ENCODE peak calls at places on chromosomes 6 and 20, in four cellular contexts. I is aorta, L is bronchial epithelial cell, H is hepatocyte. W is an unnamed sample. For H3K27me3, the result is how much of the 10 kb centered on the place peaks cover.

GRCh38 chr6:30763155-30763617 is 18.8 kb upstream of the IER3 start:
- DNase-seq in I (no peak), L (no peak), H (peak), W (no peak)

GRCh38 chr6:3913077-3913957 is 64.1 kb downstream of the FAM50B start:
- DNase-seq in I (no peak), L (peak), H (peak), W (no peak)

GRCh38 chr20:57698191-57698866 is 11.5 kb downstream of the PMEPA1 start:
- DNase-seq in I (no peak), L (peak), H (peak), W (no peak)

GRCh38 chr20:51326241-51326819 is 216.2 kb downstream of the NFATC2 start:
- DNase-seq in I (no peak), L (peak), H (peak), W (no peak)

GRCh38 chr6:2947424-2947823 is 23.9 kb downstream of the SERPINB6 start:
- DNase-seq in I (no peak), L (no peak), H (no peak), W (no peak)

GRCh38 chr20:14336667-14337066 is 745 bp downstream of the FLRT3 start:
- DNase-seq in I (no peak), L (no peak), H (peak), W (no peak)

GRCh38 chr6:25603251-25603650 is 48.8 kb upstream of the SCGN start:
- DNase-seq in I (no peak), L (no peak), H (no peak), W (no peak)

GRCh38 chr6:157770946-157771345 is 52.1 kb upstream of the SNX9 start:
- DNase-seq in I (no peak), L (peak), H (no peak), W (no peak)

GRCh38 chr20:56400001-56400640 is 7.7 kb downstream of the CSTF1 start:
- DNase-seq in I (no peak), L (peak), H (peak), W (peak)

GRCh38 chr6:87481936-87482335 is 9.2 kb downstream of the SLC35A1 start:
- DNase-seq in I (no peak), L (no peak), H (no peak), W (no peak)

GRCh38 chr6:35929601-35930000 is 8.7 kb upstream of the SRPK1 start:
- DNase-seq in I (no peak), L (no peak), H (no peak), W (no peak)

GRCh38 chr20:24651171-24651972 is 181.9 kb downstream of the SYNDIG1 start:
- DNase-seq in I (no peak), L (peak), H (no peak), W (no peak)

GRCh38 chr20:2252419-2253060 is 43.3 kb upstream of the TGM3 start:
- DNase-seq in I (no peak), L (no peak), H (no peak), W (no peak)

GRCh38 chr20:14536738-14537137 is 199.3 kb upstream of the FLRT3 start:
- DNase-seq in I (no peak), L (peak), H (no peak), W (no peak)

GRCh38 chr6:170506446-170506845 is 46.7 kb downstream of the PSMB1 start:
- DNase-seq in I (no peak), L (no peak), H (no peak), W (no peak)

GRCh38 chr6:100464162-100464851 is 414 bp downstream of the SIM1 start:
- DNase-seq in I (no peak), L (no peak), H (no peak), W (no peak)

GRCh38 chr20:48482790-48483189 is 345.0 kb downstream of the PREX1 start:
- DNase-seq in I (no peak), L (no peak), H (no peak), W (no peak)

GRCh38 chr6:53119772-53120409 is 28.8 kb downstream of the GCM1 start:
- DNase-seq in I (no peak), L (peak), H (peak), W (no peak)

GRCh38 chr6:149217466-149217888 is 100.0 kb upstream of the TAB2 start:
- DNase-seq in I (no peak), L (no peak), H (no peak), W (no peak)

DNA sequence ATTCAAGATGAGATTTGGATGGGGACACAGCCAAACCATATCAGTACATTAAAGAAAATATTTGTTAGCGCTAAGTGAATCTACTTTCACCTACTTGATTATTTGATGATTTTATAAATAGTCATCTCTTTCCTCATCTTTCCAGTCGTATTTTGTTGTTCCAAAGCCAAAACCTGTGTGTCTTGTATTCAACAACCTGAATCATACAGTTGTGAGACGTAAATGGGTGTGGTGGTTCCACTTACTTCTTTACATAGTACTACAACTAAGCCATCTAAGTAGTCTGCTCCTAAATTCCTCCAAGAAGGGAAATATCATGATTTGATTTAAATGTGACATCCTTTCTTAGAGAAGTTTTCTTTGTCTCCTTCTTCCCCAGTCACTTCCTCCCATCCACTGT is 132.8 kb downstream of the ESR1 start:
- DNase-seq in I (no peak), L (peak), H (no peak), W (no peak)
- H3K27me3 ChIP-seq in I (under half), L (under half), H (under half), W (under half)

GRCh38 chr6:151806757-151807512 is 547 bp upstream of the ESR1 start:
- DNase-seq in I (no peak), L (no peak), H (peak), W (no peak)

GRCh38 chr6:151803743-151804142 is 3.7 kb upstream of the ESR1 start:
- DNase-seq in I (no peak), L (no peak), H (no peak), W (no peak)

GRCh38 chr6:151807513-151808330 is at the start of gene ESR1:
- DNase-seq in I (peak), L (peak), H (peak), W (no peak)

GRCh38 chr6:151804585-151805285 is 2.7 kb upstream of the ESR1 start:
- DNase-seq in I (no peak), L (no peak), H (no peak), W (no peak)

DNA sequence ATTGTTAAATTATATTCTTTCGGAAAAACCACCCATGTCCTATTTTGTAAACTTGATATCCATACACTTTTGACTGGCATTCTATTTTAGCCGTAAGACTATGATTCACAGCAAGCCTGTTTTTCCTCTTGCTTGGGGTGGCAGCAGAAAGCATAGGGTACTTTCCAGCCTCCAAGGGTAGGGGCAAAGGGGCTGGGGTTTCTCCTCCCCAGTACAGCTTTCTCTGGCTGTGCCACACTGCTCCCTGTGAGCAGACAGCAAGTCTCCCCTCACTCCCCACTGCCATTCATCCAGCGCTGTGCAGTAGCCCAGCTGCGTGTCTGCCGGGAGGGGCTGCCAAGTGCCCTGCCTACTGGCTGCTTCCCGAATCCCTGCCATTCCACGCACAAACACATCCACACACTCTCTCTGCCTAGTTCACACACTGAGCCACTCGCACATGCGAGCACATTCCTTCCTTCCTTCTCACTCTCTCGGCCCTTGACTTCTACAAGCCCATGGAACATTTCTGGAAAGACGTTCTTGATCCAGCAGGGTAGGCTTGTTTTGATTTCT is 2.1 kb upstream of the ESR1 start:
- DNase-seq in I (peak), L (no peak), H (no peak), W (no peak)
- H3K4me3 ChIP-seq in I (no peak), L (no peak), H (no peak), W (no peak)

DNA sequence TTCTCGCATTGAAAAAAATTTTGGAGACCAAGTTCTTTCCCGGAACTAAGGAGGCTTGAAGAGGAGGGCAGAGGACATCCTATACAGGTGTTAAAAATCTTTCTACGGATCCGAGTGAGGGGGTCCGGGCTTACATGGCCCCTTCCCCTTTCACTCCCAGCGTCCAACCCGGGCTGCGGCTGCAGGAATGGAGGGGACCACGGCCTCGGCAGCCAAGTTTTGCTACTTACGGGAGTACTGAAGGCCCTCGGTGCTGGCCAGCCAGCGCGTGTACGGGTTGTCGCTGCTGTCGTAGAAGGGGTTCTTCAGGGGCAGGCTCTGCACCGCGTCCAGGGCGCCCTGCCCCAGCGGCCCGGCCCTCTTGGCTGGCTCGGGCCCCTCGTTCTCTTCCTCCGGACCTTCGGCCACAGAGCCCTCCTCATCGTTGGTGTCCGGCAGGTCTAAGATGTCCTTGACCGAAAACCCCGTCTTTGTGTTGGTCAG is 642 bp downstream of the NKX2-2 start:
- DNase-seq in I (no peak), L (no peak), H (no peak), W (no peak)
- H3K27me3 ChIP-seq in I (under half), L (half or more), H (half or more), W (under half)

GRCh38 chr6:22943331-22943730 is 374.0 kb downstream of the HDGFL1 start:
- DNase-seq in I (no peak), L (no peak), H (no peak), W (no peak)

DNA sequence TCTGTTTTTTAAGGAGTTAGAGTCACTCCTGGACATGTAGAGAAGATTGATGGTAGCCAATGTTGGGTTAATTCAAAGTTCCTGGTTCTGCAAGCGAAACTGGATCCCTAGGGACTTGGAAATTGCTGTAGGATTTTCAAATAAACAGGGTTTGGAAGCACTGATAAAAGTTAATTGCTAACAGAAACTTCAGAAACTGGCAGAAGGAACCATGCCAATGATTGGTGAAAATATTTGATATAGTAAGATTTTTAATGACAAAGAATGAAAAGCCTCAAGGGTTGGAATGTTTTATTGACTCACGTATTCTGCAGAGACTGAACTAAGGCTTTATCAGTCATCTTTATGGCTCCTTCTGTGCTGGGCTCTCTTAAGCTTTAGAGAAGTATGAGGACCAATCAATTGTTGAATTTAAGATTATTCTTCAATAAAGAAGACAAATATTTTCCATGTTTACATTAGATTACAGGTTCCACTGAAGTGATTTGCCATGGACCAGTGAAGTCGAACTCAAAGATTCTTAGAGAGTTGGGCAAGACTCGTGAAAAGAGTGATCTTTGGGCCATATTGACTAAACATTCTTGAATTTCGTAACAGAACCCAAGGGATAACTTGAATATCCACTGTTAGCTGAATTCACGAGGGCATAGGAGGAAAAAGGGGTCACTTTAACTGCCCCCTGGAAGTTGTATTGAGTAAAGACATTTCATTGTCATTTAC is 371.4 kb downstream of the HDGFL1 start:
- DNase-seq in I (no peak), L (no peak), H (no peak), W (no peak)
- H3K4me3 ChIP-seq in I (no peak), L (no peak), H (no peak), W (no peak)

GRCh38 chr6:161021978-161022743 is 30.6 kb downstream of the MAP3K4 start:
- DNase-seq in I (no peak), L (no peak), H (no peak), W (no peak)

GRCh38 chr6:161021543-161021942 is 30.0 kb downstream of the MAP3K4 start:
- DNase-seq in I (no peak), L (no peak), H (no peak), W (no peak)

GRCh38 chr6:161013697-161014096 is 22.1 kb downstream of the MAP3K4 start:
- DNase-seq in I (no peak), L (no peak), H (no peak), W (no peak)

GRCh38 chr6:161019324-161019839 is 27.8 kb downstream of the MAP3K4 start:
- DNase-seq in I (no peak), L (no peak), H (no peak), W (no peak)

GRCh38 chr6:161018165-161018564 is 26.6 kb downstream of the MAP3K4 start:
- DNase-seq in I (no peak), L (no peak), H (no peak), W (no peak)
- H3K27me3 ChIP-seq in I (under half), L (under half), H (under half), W (under half)

GRCh38 chr20:1225729-1226313 is at the start of gene RAD21L1:
- DNase-seq in I (peak), L (peak), H (peak), W (peak)

GRCh38 chr20:1229541-1229940 is 3.7 kb downstream of the RAD21L1 start:
- DNase-seq in I (no peak), L (no peak), H (no peak), W (no peak)

GRCh38 chr20:1227121-1227582 is 1.3 kb downstream of the RAD21L1 start:
- DNase-seq in I (no peak), L (no peak), H (no peak), W (no peak)

GRCh38 chr20:1224205-1224604 is 1.6 kb upstream of the RAD21L1 start:
- DNase-seq in I (no peak), L (no peak), H (no peak), W (no peak)

DNA sequence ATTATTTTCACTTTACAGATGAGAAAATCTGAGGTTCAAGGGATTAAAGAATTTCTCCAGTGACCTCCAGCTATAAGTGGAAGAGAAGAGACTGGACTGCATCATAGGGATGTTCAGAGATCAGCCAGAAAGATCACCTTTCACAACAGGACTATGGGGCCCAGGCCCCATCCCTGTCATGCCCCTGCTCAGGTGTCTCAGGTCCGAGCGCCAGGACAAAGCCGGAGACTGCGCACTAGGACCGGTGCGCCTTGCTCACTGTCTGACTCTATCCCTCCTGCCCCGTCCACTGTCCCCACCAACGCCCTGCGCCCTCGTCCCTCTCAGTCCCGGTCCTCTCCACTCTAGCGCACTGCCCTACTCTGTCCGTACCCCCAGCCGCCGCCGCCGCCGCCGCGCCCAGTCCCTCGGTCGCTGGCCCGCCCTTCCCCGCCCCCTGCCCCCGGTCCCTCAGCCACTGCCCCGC is 548 bp upstream of the RAD21L1 start:
- DNase-seq in I (no peak), L (no peak), H (no peak), W (no peak)
- H3K4me3 ChIP-seq in I (no peak), L (peak), H (no peak), W (peak)

GRCh38 chr20:40698281-40698680 is 9.2 kb upstream of the MAFB start:
- DNase-seq in I (no peak), L (no peak), H (no peak), W (no peak)
- H3K27me3 ChIP-seq in I (under half), L (under half), H (half or more), W (under half)

GRCh38 chr6:96923400-96923799 is 1.1 kb upstream of the KLHL32 start:
- DNase-seq in I (no peak), L (no peak), H (no peak), W (no peak)
- H3K4me3 ChIP-seq in I (no peak), L (no peak), H (no peak), W (peak)

DNA sequence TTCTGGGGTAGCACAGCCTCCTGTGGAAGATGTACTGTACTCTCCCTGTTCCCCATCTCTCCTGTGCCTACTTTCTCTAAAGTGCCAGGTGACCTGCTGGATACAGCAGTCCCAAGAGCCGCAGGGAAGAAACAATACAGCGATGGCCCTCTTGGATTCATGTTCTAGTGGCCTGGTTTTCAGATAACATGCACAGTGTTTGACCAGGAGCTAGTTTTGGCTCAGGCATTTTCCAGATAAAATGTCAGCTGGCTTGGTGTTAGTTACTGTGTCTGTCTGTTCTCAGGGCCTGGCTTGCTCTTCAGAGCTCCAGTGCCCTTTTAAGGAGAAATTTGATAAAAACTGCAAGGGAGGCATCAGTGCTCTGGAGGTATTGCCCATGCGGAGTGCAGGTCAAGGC is 41.3 kb downstream of the GABRR2 start:
- DNase-seq in I (no peak), L (no peak), H (no peak), W (no peak)
- H3K27me3 ChIP-seq in I (under half), L (under half), H (under half), W (under half)